ENCODE peak calls at places on chromosome 2, in nine cellular contexts. W is epithelial cell of esophagus, S is fibroblast of mammary gland, J is lower leg skin, B is pancreas, I is body of pancreas, X is cardiac muscle cell, F is neural crest cell, U is RWPE1. V is an unnamed sample.
A peak's percentile ranks its signal among the peaks of the same experiment; 100 is the strongest.

GRCh38 chr2:227853204-227853629 is 18.2 kb upstream of the DAW1 start:
- DNase-seq in J (no peak), B (no peak), F (no peak), U (peak; percentile 76), W (peak; percentile 89), I (peak; percentile 19), X (no peak), S (peak; percentile 97), V (no peak)

GRCh38 chr2:102588213-102588939 is 31.0 kb upstream of the SLC9A2 start:
- DNase-seq in B (no peak), S (no peak), W (peak; percentile 20), X (no peak), U (no peak), F (no peak), J (no peak), I (no peak), V (no peak)

GRCh38 chr2:159375241-159375640 is 88.7 kb upstream of the WDSUB1 start:
- DNase-seq in F (no peak), J (no peak), B (no peak), S (no peak), X (no peak), W (peak; percentile 54), I (no peak), U (no peak), V (no peak)

GRCh38 chr2:178328037-178328436 is 122.9 kb downstream of the PRKRA start:
- DNase-seq in J (no peak), S (peak; percentile 49), U (no peak), I (no peak), B (no peak), W (no peak), F (no peak), X (no peak), V (no peak)

GRCh38 chr2:10873790-10874437 is 37.8 kb upstream of the KCNF1 start:
- DNase-seq in S (peak; percentile 25), I (no peak), J (no peak), B (no peak), F (no peak), X (no peak), W (peak; percentile 74), U (no peak), V (no peak)

GRCh38 chr2:55051026-55051866 is 995 bp upstream of the RTN4 start:
- DNase-seq in J (peak; percentile 92), I (peak; percentile 46), S (peak; percentile 100), B (peak; percentile 59), F (peak; percentile 16), X (peak; percentile 48), W (peak; percentile 99), U (peak; percentile 92), V (peak; percentile 13)

GRCh38 chr2:127231130-127231865 is 11.2 kb upstream of the CYP27C1 start:
- DNase-seq in X (no peak), U (no peak), F (no peak), B (no peak), S (peak; percentile 58), I (no peak), W (no peak), J (no peak), V (no peak)

GRCh38 chr2:149465873-149466272 is 121.7 kb downstream of the MMADHC start:
- DNase-seq in X (no peak), B (no peak), F (no peak), S (no peak), W (no peak), J (no peak), U (no peak), I (no peak), V (no peak)

GRCh38 chr2:218344090-218344754 is 12.4 kb upstream of the CATIP start:
- DNase-seq in B (no peak), I (no peak), U (no peak), J (no peak), X (no peak), F (no peak), S (no peak), W (no peak), V (no peak)

GRCh38 chr2:239313251-239313650 is 87.6 kb downstream of the HDAC4 start:
- DNase-seq in W (no peak), S (no peak), B (no peak), J (peak; percentile 78), X (no peak), F (no peak), U (no peak), I (peak; percentile 6), V (no peak)

GRCh38 chr2:208370881-208371633 is 35.5 kb upstream of the PTH2R start:
- DNase-seq in J (no peak), F (no peak), S (peak; percentile 32), U (no peak), I (no peak), W (no peak), B (no peak), X (no peak), V (no peak)

GRCh38 chr2:237509905-237510304 is 22.9 kb downstream of the MLPH start:
- DNase-seq in B (peak; percentile 55), S (no peak), X (no peak), J (no peak), U (no peak), I (peak; percentile 44), F (no peak), W (no peak), V (no peak)

GRCh38 chr2:69138247-69138754 is 125.3 kb downstream of the ANTXR1 start:
- DNase-seq in J (no peak), B (no peak), W (peak; percentile 71), X (no peak), U (peak; percentile 67), S (peak; percentile 87), I (no peak), F (no peak), V (no peak)

GRCh38 chr2:45156605-45157004 is 147.4 kb upstream of the SIX2 start:
- DNase-seq in U (no peak), X (no peak), W (no peak), S (no peak), F (no peak), J (no peak), B (no peak), I (no peak), V (no peak)

GRCh38 chr2:8094571-8094970 is 587.3 kb upstream of the ID2 start:
- DNase-seq in W (no peak), U (no peak), S (peak; percentile 60), X (no peak), F (no peak), B (no peak), J (no peak), I (no peak), V (no peak)

GRCh38 chr2:207223051-207223450 is 57.3 kb upstream of the KLF7 start:
- DNase-seq in B (no peak), F (no peak), J (no peak), X (no peak), U (peak; percentile 55), I (no peak), S (peak; percentile 78), W (peak; percentile 89), V (no peak)

GRCh38 chr2:218343591-218343990 is 13.1 kb upstream of the CATIP start:
- DNase-seq in I (no peak), X (no peak), F (no peak), B (no peak), U (no peak), W (peak; percentile 25), S (peak; percentile 42), J (no peak), V (no peak)

GRCh38 chr2:30611572-30611971 is 164.5 kb downstream of the LCLAT1 start:
- DNase-seq in I (no peak), W (no peak), U (no peak), S (peak; percentile 24), J (no peak), X (peak; percentile 81), B (no peak), F (no peak), V (no peak)

GRCh38 chr2:25617948-25618646 is 55.3 kb downstream of the DTNB start:
- DNase-seq in I (no peak), U (peak; percentile 40), X (no peak), F (no peak), W (peak; percentile 59), J (no peak), B (no peak), S (peak; percentile 87), V (no peak)

DNA sequence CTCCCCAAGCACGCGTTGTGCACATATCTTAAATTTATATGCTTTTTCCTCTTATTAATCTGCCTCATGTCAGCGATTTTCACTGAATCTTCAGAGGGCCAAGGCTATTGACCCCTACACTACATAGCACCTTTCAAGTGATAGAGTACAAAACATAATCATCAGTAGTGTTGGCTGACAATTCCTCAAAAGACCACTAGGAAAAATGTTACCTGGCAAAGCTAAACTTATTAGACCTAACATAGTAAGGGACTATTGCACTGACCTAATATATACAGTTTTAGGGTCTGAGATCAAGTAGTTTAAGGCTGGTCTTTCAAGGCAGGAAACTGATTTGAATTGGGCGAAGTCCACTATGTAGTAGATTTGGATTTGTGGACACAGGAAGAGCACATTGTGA is 244.2 kb upstream of the ZC3H15 start:
- DNase-seq in F (no peak), J (no peak), I (no peak), W (no peak), B (no peak), X (no peak), U (no peak), S (no peak), V (no peak)
- TF ChIP-seq CTCF in F (peak; percentile 29), J (no peak), I (no peak), W (no peak), B (no peak), X (no peak), U (no peak), S (no peak), V (peak; percentile 32)

GRCh38 chr2:33419548-33420255 is 56.7 kb upstream of the RASGRP3 start:
- DNase-seq in S (no peak), X (no peak), I (no peak), F (no peak), U (no peak), B (no peak), J (no peak), W (no peak), V (no peak)
- TF ChIP-seq CTCF in S (peak; percentile 2), X (no peak), I (no peak), F (no peak), U (no peak), B (no peak), J (no peak), W (no peak), V (no peak)

DNA sequence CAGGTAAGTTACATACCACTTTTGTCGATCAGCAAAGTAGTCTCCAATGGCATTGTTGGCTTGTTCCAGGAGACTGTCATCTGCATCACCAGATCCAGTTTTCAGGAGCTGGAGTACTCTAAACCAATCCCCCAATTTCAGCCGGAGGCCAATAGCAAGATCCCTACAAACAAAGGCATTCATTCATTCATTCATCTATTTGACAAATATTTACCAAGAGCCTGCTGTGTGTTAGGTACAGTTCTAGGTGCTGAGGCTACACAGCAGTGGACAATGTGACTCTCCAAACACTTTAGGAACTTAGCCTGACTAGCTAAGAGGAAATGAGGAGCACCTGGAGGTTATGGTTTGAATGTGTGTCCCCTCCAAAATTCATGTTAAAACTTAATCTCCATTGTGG is 34.4 kb upstream of the TTC32 start:
- DNase-seq in B (no peak), X (no peak), U (no peak), F (no peak), J (no peak), W (no peak), I (no peak), S (no peak), V (no peak)
- TF ChIP-seq CTCF in B (no peak), X (no peak), U (no peak), F (no peak), J (no peak), W (no peak), I (no peak), S (no peak), V (no peak)

DNA sequence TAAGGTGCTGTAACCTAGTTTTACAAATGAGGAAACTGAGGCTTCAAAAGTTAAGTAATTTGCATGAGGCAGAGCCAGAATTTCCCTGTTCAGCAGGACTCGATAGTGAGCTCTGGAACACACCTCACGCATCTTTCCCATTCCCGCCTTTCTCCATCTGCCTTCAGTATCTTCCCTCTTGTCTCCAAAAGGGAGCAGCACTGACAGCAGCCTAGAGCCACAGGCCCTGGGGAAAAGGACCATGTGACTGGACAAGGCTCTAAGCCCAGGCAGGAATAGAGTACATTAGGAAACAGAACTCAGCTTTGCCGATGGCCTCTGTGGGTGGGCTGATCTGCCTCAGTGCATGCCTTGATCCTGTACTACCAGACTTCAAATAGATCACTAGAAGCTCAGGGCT is 21.5 kb downstream of the GPR155 start:
- DNase-seq in F (no peak), S (no peak), X (peak; percentile 13), W (no peak), J (no peak), B (no peak), I (no peak), U (no peak), V (no peak)
- TF ChIP-seq CTCF in F (no peak), S (no peak), X (no peak), W (no peak), J (no peak), B (no peak), I (no peak), U (no peak), V (no peak)

V was measured in endothelial cell.